ENCODE peak calls at places on chromosomes 4 and X, in four cellular contexts. W is breast epithelium, F is H9, D is PC-3. R is an unnamed sample.

GRCh38 chr4:184252136-184253071 is 34.7 kb upstream of the ENPP6 start:
- DNase-seq in W (no peak), F (no peak), D (no peak), R (no peak)

GRCh38 chrX:28787206-28787605 is 200.0 kb downstream of the IL1RAPL1 start:
- DNase-seq in W (no peak), F (no peak), D (peak; percentile 80), R (no peak)

GRCh38 chrX:138756234-138756633 is 44.7 kb upstream of the FGF13 start:
- DNase-seq in W (no peak), F (peak; percentile 74), D (peak; percentile 73), R (no peak)

GRCh38 chrX:14899607-14900006 is 26.4 kb downstream of the MOSPD2 start:
- DNase-seq in W (no peak), F (no peak), D (peak; percentile 46), R (no peak)

GRCh38 chr4:7134737-7135388 is 57.5 kb upstream of the SORCS2 start:
- DNase-seq in W (no peak), F (no peak), D (peak; percentile 50), R (no peak)

GRCh38 chr4:22607382-22607781 is 85.4 kb upstream of the GBA3 start:
- DNase-seq in W (no peak), F (peak; percentile 52), D (peak; percentile 62), R (no peak)

GRCh38 chr4:14023901-14024300 is 396.4 kb upstream of the BOD1L1 start:
- DNase-seq in W (no peak), F (no peak), D (no peak), R (no peak)

GRCh38 chr4:92952426-92952825 is 648.7 kb downstream of the GRID2 start:
- DNase-seq in W (no peak), F (no peak), D (peak; percentile 42), R (no peak)

GRCh38 chr4:99811850-99812249 is 4.8 kb upstream of the DAPP1 start:
- DNase-seq in W (no peak), F (no peak), D (peak; percentile 60), R (no peak)

GRCh38 chrX:81355436-81355835 is 153.5 kb downstream of the SH3BGRL start:
- DNase-seq in W (no peak), F (no peak), D (no peak), R (no peak)

GRCh38 chr4:136935305-136935704 is 597.0 kb downstream of the PCDH18 start:
- DNase-seq in W (no peak), F (no peak), D (peak; percentile 6), R (no peak)

GRCh38 chrX:154057790-154058189 is 38.1 kb upstream of the IRAK1 start:
- DNase-seq in W (no peak), F (no peak), D (no peak), R (no peak)

GRCh38 chrX:120016068-120016441 is 61.4 kb downstream of the RHOXF2B start:
- DNase-seq in W (no peak), F (no peak), D (no peak), R (no peak)

GRCh38 chrX:48467331-48467761 is 2.7 kb downstream of the SLC38A5 start:
- DNase-seq in W (no peak), F (no peak), D (no peak), R (no peak)

GRCh38 chrX:66163849-66164401 is at the start of gene HEPH:
- DNase-seq in W (no peak), F (peak; percentile 36), D (no peak), R (no peak)

GRCh38 chr4:145487626-145488025 is 6.0 kb downstream of the SMAD1 start:
- DNase-seq in W (no peak), F (no peak), D (no peak), R (no peak)

GRCh38 chr4:8427761-8428287 is 12.7 kb downstream of the ACOX3 start:
- DNase-seq in W (peak; percentile 67), F (no peak), D (peak; percentile 18), R (no peak)

GRCh38 chrX:38803609-38804480 is 2.6 kb downstream of the MID1IP1 start:
- DNase-seq in W (peak; percentile 62), F (peak; percentile 96), D (peak; percentile 86), R (peak; percentile 27)

GRCh38 chr4:72567821-72568620 is 1.0 kb downstream of the ADAMTS3 start:
- DNase-seq in W (peak; percentile 58), F (peak; percentile 94), D (peak; percentile 96), R (peak; percentile 50)

GRCh38 chr4:69523385-69524132 is 27.9 kb upstream of the UGT2B4 start:
- DNase-seq in W (no peak), F (no peak), D (no peak), R (no peak)

GRCh38 chrX:131083510-131084142 is 25.5 kb downstream of the ARHGAP36 start:
- DNase-seq in W (no peak), F (no peak), D (no peak), R (no peak)

GRCh38 chr4:166172619-166173018 is 299.6 kb downstream of the TLL1 start:
- DNase-seq in W (no peak), F (no peak), D (no peak), R (no peak)

GRCh38 chr4:166165829-166166420 is 292.9 kb downstream of the TLL1 start:
- DNase-seq in W (no peak), F (no peak), D (peak; percentile 82), R (no peak)

GRCh38 chr4:166174717-166175510 is 301.9 kb downstream of the TLL1 start:
- DNase-seq in W (no peak), F (no peak), D (peak; percentile 71), R (no peak)

DNA sequence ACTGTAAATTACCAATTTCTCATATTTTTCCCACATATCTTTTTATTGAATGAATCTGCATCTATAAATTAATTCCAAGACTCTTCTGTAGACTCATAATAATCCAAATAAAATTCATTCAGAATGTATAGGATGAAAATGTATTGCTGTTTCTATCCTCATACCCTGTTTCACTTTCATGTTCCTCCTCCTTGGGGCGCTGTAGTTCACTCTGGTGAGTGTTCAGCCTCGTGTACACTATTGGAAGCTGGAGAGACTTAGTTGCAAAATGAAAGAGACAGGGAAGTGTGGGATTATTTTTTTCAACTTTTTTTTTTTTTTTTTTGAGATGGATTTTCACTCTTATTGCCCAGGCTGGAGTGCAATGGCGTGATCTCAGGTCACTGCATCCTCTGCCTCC is 296.1 kb downstream of the TLL1 start:
- DNase-seq in W (no peak), F (peak; percentile 35), D (peak; percentile 60), R (no peak)
- TF ChIP-seq CTCF in W (no peak), F (peak; percentile 74), D (peak; percentile 59), R (no peak)

DNA sequence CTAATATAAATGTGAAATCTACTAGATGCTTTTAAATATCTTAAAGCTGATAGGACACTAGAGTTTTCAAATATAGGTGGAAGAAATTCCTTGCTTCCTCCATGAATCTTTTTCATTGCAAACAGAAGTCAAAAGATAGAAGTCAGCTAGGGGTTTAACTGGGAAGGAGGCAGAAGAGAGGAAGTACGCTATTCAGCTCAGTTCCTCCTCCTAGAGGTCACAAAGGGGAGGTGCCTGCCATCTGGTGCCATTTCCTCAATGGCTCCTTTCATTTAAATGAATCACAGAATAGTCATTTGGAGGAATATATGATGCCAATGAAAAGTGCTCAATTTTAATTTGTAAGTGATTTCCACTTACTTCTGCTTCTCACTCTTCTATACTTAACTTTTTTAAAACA is 8.5 kb downstream of the COL25A1 start:
- DNase-seq in W (no peak), F (peak; percentile 51), D (peak; percentile 15), R (no peak)
- TF ChIP-seq CTCF in W (no peak), F (peak; percentile 86), D (peak; percentile 33), R (no peak)

GRCh38 chr4:41819621-41820020 is 71.1 kb upstream of the PHOX2B start:
- DNase-seq in W (no peak), F (no peak), D (no peak), R (no peak)

GRCh38 chr4:41815478-41815877 is 67.0 kb upstream of the PHOX2B start:
- DNase-seq in W (no peak), F (no peak), D (peak; percentile 26), R (no peak)

GRCh38 chr4:41820473-41820872 is 71.9 kb upstream of the PHOX2B start:
- DNase-seq in W (no peak), F (no peak), D (no peak), R (no peak)

GRCh38 chr4:41814565-41814964 is 66.0 kb upstream of the PHOX2B start:
- DNase-seq in W (no peak), F (peak; percentile 66), D (peak; percentile 52), R (no peak)
- TF ChIP-seq CTCF in W (no peak), F (peak; percentile 69), D (peak; percentile 61), R (no peak)

GRCh38 chr4:5721923-5722322 is 10.9 kb downstream of the EVC start:
- DNase-seq in W (no peak), F (no peak), D (no peak), R (no peak)
- TF ChIP-seq CTCF in W (no peak), F (no peak), D (no peak), R (no peak)

GRCh38 chr4:108181704-108182103 is 13.0 kb upstream of the LEF1 start:
- DNase-seq in W (no peak), F (no peak), D (no peak), R (no peak)
- TF ChIP-seq CTCF in W (no peak), F (peak; percentile 40), D (peak; percentile 35), R (no peak)

GRCh38 chrX:18677140-18677834 is 5.4 kb upstream of the RS1 start:
- DNase-seq in W (no peak), F (no peak), D (no peak), R (no peak)

GRCh38 chrX:18674788-18675735 is 3.2 kb upstream of the RS1 start:
- DNase-seq in W (peak; percentile 73), F (peak; percentile 63), D (peak; percentile 86), R (peak; percentile 26)

GRCh38 chrX:18674417-18674787 is 2.5 kb upstream of the RS1 start:
- DNase-seq in W (peak; percentile 51), F (peak; percentile 46), D (no peak), R (no peak)

GRCh38 chrX:18676050-18676449 is 4.1 kb upstream of the RS1 start:
- DNase-seq in W (no peak), F (no peak), D (no peak), R (no peak)

DNA sequence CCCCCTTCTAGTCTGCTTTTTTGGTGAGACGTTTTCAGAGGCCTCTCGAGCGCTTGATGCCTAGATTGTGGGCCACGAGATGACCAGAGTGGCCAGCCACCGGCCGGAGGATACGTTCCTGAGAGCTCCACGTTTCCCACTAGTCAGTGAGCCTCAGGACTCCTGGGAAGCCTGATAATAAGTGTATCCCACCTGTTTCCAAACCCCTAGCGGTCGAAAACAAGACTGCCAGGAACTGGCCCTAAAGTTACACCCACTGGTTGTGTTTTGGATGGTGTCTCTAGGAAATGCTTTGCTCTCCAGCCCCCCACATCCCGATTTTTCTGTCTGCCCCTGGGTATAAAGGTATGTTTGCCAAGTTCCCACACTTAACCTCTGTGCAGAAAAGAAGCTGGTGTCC is 4.6 kb upstream of the RS1 start:
- DNase-seq in W (no peak), F (peak; percentile 47), D (no peak), R (no peak)
- TF ChIP-seq CTCF in W (no peak), F (peak; percentile 59), D (no peak), R (no peak)

GRCh38 chr4:186475202-186475601 is 80.2 kb downstream of the MTNR1A start:
- DNase-seq in W (no peak), F (no peak), D (no peak), R (no peak)
- TF ChIP-seq CTCF in W (no peak), F (no peak), D (no peak), R (no peak)

GRCh38 chr4:89949782-89950387 is 55.2 kb downstream of the MMRN1 start:
- DNase-seq in W (no peak), F (no peak), D (peak; percentile 50), R (no peak)
- TF ChIP-seq CTCF in W (no peak), F (peak; percentile 62), D (peak; percentile 86), R (no peak)

GRCh38 chr4:128386761-128387599 is 99.4 kb upstream of the PGRMC2 start:
- DNase-seq in W (peak; percentile 92), F (no peak), D (peak; percentile 82), R (peak; percentile 51)
- TF ChIP-seq CTCF in W (no peak), F (no peak), D (no peak), R (no peak)